ENCODE peak calls at places on chromosomes 12 and 14, in six cellular contexts. One of them, this sample, is unnamed.

GRCh38 chr12:6471992-6472366 is 1.5 kb upstream of the VAMP1 start:
- DNase-seq in brain microvascular endothelial cell: no peak
- DNase-seq in CD4-positive, alpha-beta T cell: no peak
- DNase-seq in Panc1: no peak
- DNase-seq in fibroblast of lung: peak
- DNase-seq in body of pancreas: no peak
- DNase-seq in this sample: peak

GRCh38 chr14:64786296-64787149 is 82.3 kb downstream of the PLEKHG3 start:
- DNase-seq in fibroblast of lung: peak
- DNase-seq in Panc1: no peak
- DNase-seq in CD4-positive, alpha-beta T cell: no peak
- DNase-seq in brain microvascular endothelial cell: no peak
- DNase-seq in body of pancreas: no peak
- DNase-seq in this sample: no peak

GRCh38 chr12:39341179-39341578 is 101.7 kb downstream of the KIF21A start:
- DNase-seq in body of pancreas: no peak
- DNase-seq in fibroblast of lung: peak
- DNase-seq in Panc1: no peak
- DNase-seq in brain microvascular endothelial cell: no peak
- DNase-seq in CD4-positive, alpha-beta T cell: no peak
- DNase-seq in this sample: no peak

GRCh38 chr12:18421840-18422239 is 160.5 kb downstream of the PIK3C2G start:
- DNase-seq in fibroblast of lung: peak
- DNase-seq in brain microvascular endothelial cell: no peak
- DNase-seq in CD4-positive, alpha-beta T cell: no peak
- DNase-seq in Panc1: no peak
- DNase-seq in body of pancreas: no peak
- DNase-seq in this sample: no peak

GRCh38 chr14:91284791-91285548 is 40.5 kb upstream of the GPR68 start:
- DNase-seq in brain microvascular endothelial cell: no peak
- DNase-seq in CD4-positive, alpha-beta T cell: no peak
- DNase-seq in fibroblast of lung: peak
- DNase-seq in Panc1: no peak
- DNase-seq in body of pancreas: no peak
- DNase-seq in this sample: no peak

GRCh38 chr12:82596484-82596883 is 90.2 kb upstream of the TMTC2 start:
- DNase-seq in brain microvascular endothelial cell: no peak
- DNase-seq in body of pancreas: no peak
- DNase-seq in Panc1: no peak
- DNase-seq in CD4-positive, alpha-beta T cell: no peak
- DNase-seq in fibroblast of lung: no peak
- DNase-seq in this sample: no peak

GRCh38 chr12:120628919-120629318 is 11.5 kb upstream of the CABP1 start:
- DNase-seq in body of pancreas: no peak
- DNase-seq in CD4-positive, alpha-beta T cell: no peak
- DNase-seq in brain microvascular endothelial cell: no peak
- DNase-seq in fibroblast of lung: no peak
- DNase-seq in Panc1: no peak
- DNase-seq in this sample: no peak

GRCh38 chr12:122721057-122721545 is 4.5 kb upstream of the HCAR3 start:
- DNase-seq in fibroblast of lung: peak
- DNase-seq in body of pancreas: no peak
- DNase-seq in CD4-positive, alpha-beta T cell: no peak
- DNase-seq in brain microvascular endothelial cell: peak
- DNase-seq in Panc1: no peak
- DNase-seq in this sample: peak

GRCh38 chr14:24367506-24368214 is at the start of gene NFATC4:
- DNase-seq in brain microvascular endothelial cell: peak
- DNase-seq in CD4-positive, alpha-beta T cell: no peak
- DNase-seq in Panc1: no peak
- DNase-seq in fibroblast of lung: peak
- DNase-seq in body of pancreas: peak
- DNase-seq in this sample: no peak

GRCh38 chr12:4246116-4246515 is 27.4 kb upstream of the CCND2 start:
- DNase-seq in CD4-positive, alpha-beta T cell: no peak
- DNase-seq in Panc1: no peak
- DNase-seq in brain microvascular endothelial cell: no peak
- DNase-seq in body of pancreas: no peak
- DNase-seq in fibroblast of lung: no peak
- DNase-seq in this sample: no peak

GRCh38 chr12:50242751-50243191 is 40.5 kb downstream of the LIMA1 start:
- DNase-seq in fibroblast of lung: peak
- DNase-seq in CD4-positive, alpha-beta T cell: no peak
- DNase-seq in body of pancreas: no peak
- DNase-seq in Panc1: no peak
- DNase-seq in brain microvascular endothelial cell: no peak
- DNase-seq in this sample: no peak

DNA sequence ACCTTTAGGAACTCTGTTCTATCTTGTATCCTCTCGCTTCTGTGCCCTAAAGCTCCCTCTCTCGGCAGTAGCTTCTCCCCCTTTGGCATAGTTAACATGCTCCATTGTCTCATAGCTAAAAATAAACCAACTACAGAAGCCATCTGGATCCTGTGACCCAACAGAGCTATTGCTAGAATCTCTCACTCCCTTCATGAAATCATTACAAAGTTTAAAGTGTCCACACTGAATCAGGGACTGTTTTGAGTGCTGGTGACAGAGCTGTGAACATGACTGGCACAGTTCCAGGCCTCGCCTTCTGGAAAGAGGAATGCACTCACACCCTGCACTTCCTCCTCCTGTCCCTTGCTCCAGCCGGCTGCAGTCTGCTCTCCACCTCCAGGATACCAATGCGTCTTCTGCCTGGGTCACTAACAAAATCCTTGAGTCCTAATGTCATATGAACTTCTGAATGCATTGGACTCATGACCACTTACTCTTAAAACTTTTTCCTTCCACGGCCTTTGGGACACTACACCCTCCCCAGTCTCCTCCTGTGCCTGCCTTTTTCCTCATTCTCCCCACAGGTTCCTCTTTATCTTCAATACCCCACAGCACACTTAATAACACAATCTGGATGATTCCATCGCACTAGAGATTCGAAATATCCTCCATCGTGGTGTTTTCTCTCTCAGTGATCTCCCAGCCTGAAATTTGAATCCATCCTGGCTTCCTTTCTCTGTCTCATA is 13.2 kb downstream of the PLBD1 start:
- DNase-seq in body of pancreas: peak
- DNase-seq in brain microvascular endothelial cell: peak
- DNase-seq in Panc1: no peak
- DNase-seq in fibroblast of lung: no peak
- DNase-seq in CD4-positive, alpha-beta T cell: no peak
- DNase-seq in this sample: peak
- H3K27ac ChIP-seq in body of pancreas: peak
- H3K27ac ChIP-seq in brain microvascular endothelial cell: no peak
- H3K27ac ChIP-seq in Panc1: no peak
- H3K27ac ChIP-seq in fibroblast of lung: no peak
- H3K27ac ChIP-seq in CD4-positive, alpha-beta T cell: no peak
- H3K27ac ChIP-seq in this sample: peak

DNA sequence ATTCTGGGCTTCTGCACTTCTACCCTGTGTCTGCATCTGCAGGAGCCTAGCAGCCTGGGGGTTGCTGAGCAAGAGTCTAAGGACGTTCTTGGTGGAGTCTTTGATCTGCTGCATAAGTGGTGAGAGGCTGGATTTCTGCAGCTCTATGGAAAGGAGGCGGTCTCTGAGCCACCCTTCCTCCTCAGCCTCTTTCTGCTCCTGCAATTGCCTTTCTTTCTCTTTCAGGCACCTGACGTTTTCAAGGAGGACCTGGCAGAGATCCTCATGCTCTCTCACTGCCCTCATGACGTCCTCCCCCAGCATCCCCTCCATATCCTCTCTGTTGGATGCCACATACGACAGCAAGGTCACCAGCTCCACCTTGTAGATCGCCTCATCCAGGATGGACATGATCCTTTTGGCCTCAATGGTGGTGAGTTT is 13.6 kb upstream of the TPCN1 start:
- DNase-seq in body of pancreas: no peak
- DNase-seq in Panc1: no peak
- DNase-seq in brain microvascular endothelial cell: no peak
- DNase-seq in CD4-positive, alpha-beta T cell: peak
- DNase-seq in fibroblast of lung: peak
- DNase-seq in this sample: no peak
- H3K27ac ChIP-seq in body of pancreas: no peak
- H3K27ac ChIP-seq in Panc1: no peak
- H3K27ac ChIP-seq in brain microvascular endothelial cell: no peak
- H3K27ac ChIP-seq in CD4-positive, alpha-beta T cell: peak
- H3K27ac ChIP-seq in fibroblast of lung: no peak
- H3K27ac ChIP-seq in this sample: no peak

DNA sequence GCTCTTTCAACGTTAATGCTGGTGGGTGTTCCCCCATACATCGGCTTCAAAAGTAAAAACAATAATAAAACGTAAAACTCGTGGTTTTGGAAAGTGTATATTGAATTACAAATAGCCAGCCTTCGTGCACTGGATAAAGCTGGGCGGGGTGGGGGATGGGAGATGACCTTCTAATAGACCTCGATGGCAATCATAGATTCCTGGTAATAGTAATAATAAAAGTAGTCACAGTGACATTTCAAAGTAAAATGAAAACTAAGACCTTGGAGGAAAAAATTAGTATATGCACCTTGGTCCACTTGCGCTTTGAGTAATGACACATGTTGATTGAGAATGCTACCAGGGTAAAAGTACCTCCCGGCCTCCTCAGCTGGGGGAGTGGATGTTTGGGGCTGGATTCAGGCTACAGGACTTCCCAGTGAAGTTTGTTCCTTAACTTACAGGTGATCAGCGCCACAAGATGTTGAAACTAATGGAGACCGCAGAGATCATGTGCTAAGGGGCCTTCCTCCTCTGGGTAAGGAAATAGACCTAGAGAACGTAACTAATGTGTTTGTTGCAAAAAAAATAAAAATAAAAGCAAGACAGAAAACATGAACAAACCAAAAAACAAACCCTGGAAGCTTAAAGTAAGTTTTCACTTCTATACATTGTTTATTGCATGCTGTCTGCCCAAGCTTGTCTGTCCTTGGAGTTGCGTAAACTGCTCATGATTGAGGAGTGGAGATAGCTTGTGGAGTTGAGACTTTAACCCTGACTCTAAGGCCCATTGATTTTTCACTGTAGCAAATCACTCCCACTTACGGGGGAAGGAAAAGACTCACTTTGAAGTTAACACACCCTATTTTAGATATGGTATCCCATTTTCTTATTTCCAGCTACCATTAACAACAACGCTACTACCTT is 905 bp upstream of the LRIG3 start:
- DNase-seq in brain microvascular endothelial cell: no peak
- DNase-seq in Panc1: no peak
- DNase-seq in fibroblast of lung: no peak
- DNase-seq in body of pancreas: peak
- DNase-seq in CD4-positive, alpha-beta T cell: no peak
- DNase-seq in this sample: no peak
- H3K27ac ChIP-seq in brain microvascular endothelial cell: peak
- H3K27ac ChIP-seq in Panc1: peak
- H3K27ac ChIP-seq in fibroblast of lung: no peak
- H3K27ac ChIP-seq in body of pancreas: peak
- H3K27ac ChIP-seq in CD4-positive, alpha-beta T cell: no peak
- H3K27ac ChIP-seq in this sample: peak

GRCh38 chr12:132146098-132146497 is 1.8 kb downstream of the NOC4L start:
- DNase-seq in CD4-positive, alpha-beta T cell: no peak
- DNase-seq in body of pancreas: no peak
- DNase-seq in fibroblast of lung: no peak
- DNase-seq in brain microvascular endothelial cell: no peak
- DNase-seq in Panc1: no peak
- DNase-seq in this sample: no peak
- H3K27ac ChIP-seq in CD4-positive, alpha-beta T cell: no peak
- H3K27ac ChIP-seq in body of pancreas: no peak
- H3K27ac ChIP-seq in fibroblast of lung: no peak
- H3K27ac ChIP-seq in brain microvascular endothelial cell: no peak
- H3K27ac ChIP-seq in Panc1: no peak
- H3K27ac ChIP-seq in this sample: no peak